ENCODE peak calls at places on chromosomes 7 and 10, in seven cellular contexts. Q is sigmoid colon, U is stomach, B is transverse colon, O is upper lobe of left lung, H is HepG2, X is K562. G is an unnamed sample.

GRCh38 chr10:24483701-24484100 is 240.0 kb downstream of the ARHGAP21 start:
- DNase-seq in Q (no peak), U (peak; percentile 81), B (peak; percentile 81), O (no peak), H (no peak), X (no peak), G (peak; percentile 73)

GRCh38 chr7:114986805-114987204 is 64.9 kb downstream of the MDFIC start:
- DNase-seq in Q (no peak), U (no peak), B (no peak), O (no peak), H (no peak), X (no peak), G (no peak)

GRCh38 chr10:92074126-92074887 is 150.7 kb downstream of the BTAF1 start:
- DNase-seq in Q (no peak), U (no peak), B (no peak), O (no peak), H (no peak), X (peak; percentile 10), G (no peak)

GRCh38 chr7:47089068-47089417 is 492.9 kb downstream of the TNS3 start:
- DNase-seq in Q (no peak), U (no peak), B (no peak), O (no peak), H (no peak), X (no peak), G (no peak)

GRCh38 chr7:83677180-83677866 is 28.4 kb upstream of the SEMA3E start:
- DNase-seq in Q (no peak), U (peak; percentile 32), B (no peak), O (no peak), H (no peak), X (no peak), G (no peak)

GRCh38 chr7:80584778-80585177 is 53.7 kb upstream of the CD36 start:
- DNase-seq in Q (no peak), U (peak; percentile 57), B (no peak), O (no peak), H (peak; percentile 29), X (no peak), G (no peak)

GRCh38 chr7:35749548-35749947 is 51.3 kb upstream of the SEPTIN7 start:
- DNase-seq in Q (peak; percentile 78), U (no peak), B (no peak), O (no peak), H (no peak), X (no peak), G (no peak)

GRCh38 chr7:46311951-46312350 is 390.9 kb upstream of the IGFBP3 start:
- DNase-seq in Q (no peak), U (no peak), B (no peak), O (no peak), H (no peak), X (no peak), G (no peak)

GRCh38 chr7:143345428-143345900 is 17.0 kb downstream of the FAM131B start:
- DNase-seq in Q (no peak), U (peak; percentile 68), B (peak; percentile 70), O (peak; percentile 90), H (no peak), X (peak; percentile 81), G (no peak)

GRCh38 chr10:48885376-48885775 is 54.3 kb downstream of the LRRC18 start:
- DNase-seq in Q (no peak), U (no peak), B (no peak), O (no peak), H (peak; percentile 3), X (peak; percentile 49), G (no peak)

GRCh38 chr10:26407406-26407969 is 30.7 kb upstream of the APBB1IP start:
- DNase-seq in Q (no peak), U (no peak), B (no peak), O (no peak), H (peak; percentile 29), X (no peak), G (no peak)

GRCh38 chr7:150962743-150963399 is 15.2 kb downstream of the KCNH2 start:
- DNase-seq in Q (peak; percentile 85), U (peak; percentile 54), B (peak; percentile 60), O (peak; percentile 87), H (peak; percentile 18), X (peak; percentile 92), G (no peak)

GRCh38 chr10:43202224-43202656 is 64.0 kb downstream of the CSGALNACT2 start:
- DNase-seq in Q (peak; percentile 62), U (peak; percentile 26), B (peak; percentile 34), O (peak; percentile 86), H (no peak), X (peak; percentile 83), G (peak; percentile 64)

GRCh38 chr10:17088118-17088806 is 41.3 kb downstream of the CUBN start:
- DNase-seq in Q (no peak), U (no peak), B (no peak), O (no peak), H (peak; percentile 9), X (no peak), G (no peak)

GRCh38 chr7:68929712-68930395 is 668.4 kb upstream of the AUTS2 start:
- DNase-seq in Q (no peak), U (no peak), B (no peak), O (no peak), H (no peak), X (no peak), G (no peak)

GRCh38 chr10:90451283-90451682 is 406.6 kb downstream of the HTR7 start:
- DNase-seq in Q (no peak), U (no peak), B (no peak), O (no peak), H (no peak), X (no peak), G (no peak)

GRCh38 chr7:110534241-110534931 is 556.5 kb upstream of the LRRN3 start:
- DNase-seq in Q (no peak), U (no peak), B (no peak), O (no peak), H (peak; percentile 4), X (no peak), G (no peak)

GRCh38 chr10:15884447-15884846 is 24.1 kb upstream of the MINDY3 start:
- DNase-seq in Q (no peak), U (no peak), B (no peak), O (no peak), H (no peak), X (no peak), G (no peak)

GRCh38 chr7:128831994-128832879 is 2.0 kb downstream of the FLNC start:
- DNase-seq in Q (peak; percentile 84), U (no peak), B (no peak), O (peak; percentile 49), H (no peak), X (peak; percentile 95), G (no peak)

GRCh38 chr10:70617798-70618568 is 15.4 kb upstream of the PRF1 start:
- DNase-seq in Q (no peak), U (no peak), B (no peak), O (no peak), H (no peak), X (no peak), G (no peak)

DNA sequence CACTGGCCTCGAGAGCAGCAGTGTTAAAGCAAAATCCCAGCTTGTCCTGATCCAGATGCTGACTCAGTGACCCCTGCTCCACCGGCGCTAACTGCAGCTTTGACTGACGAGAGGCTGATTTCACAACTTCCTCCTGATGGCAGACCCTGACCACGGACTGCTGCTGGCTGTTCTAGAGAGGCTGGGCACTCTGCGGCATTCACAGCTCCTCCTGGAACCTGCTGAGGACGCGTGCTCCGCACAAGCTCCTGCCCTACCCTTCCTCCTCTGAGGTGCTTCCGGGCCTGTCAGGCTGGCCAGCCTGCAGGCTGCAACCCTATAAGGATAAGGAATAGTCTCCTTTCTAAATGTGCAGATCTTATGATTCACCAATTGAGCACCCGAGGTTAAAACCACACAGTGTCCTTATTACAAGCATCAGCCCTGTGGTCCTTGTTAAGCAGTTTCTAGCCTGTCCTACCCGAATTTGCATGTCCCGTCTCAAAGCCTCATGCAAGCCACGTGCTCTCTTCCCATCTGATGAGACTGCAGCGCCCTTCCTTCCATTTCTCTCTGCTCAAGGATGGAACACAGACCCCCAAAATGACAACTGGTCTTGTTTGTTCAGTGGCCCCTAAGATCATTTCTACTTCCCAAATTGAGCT is 35.5 kb upstream of the NCAPG2 start:
- DNase-seq in Q (peak; percentile 78), U (peak; percentile 27), B (peak; percentile 17), O (no peak), H (no peak), X (peak; percentile 48), G (no peak)
- TF ChIP-seq POLR2AphosphoS5 in Q (peak; percentile 81), U (no peak), B (no peak), O (peak; percentile 70), H (no peak), X (no peak), G (no peak)

GRCh38 chr7:43511769-43512515 is 71.0 kb upstream of the STK17A start:
- DNase-seq in Q (no peak), U (no peak), B (no peak), O (no peak), H (no peak), X (peak; percentile 31), G (no peak)

GRCh38 chr7:43513236-43513635 is 69.7 kb upstream of the STK17A start:
- DNase-seq in Q (no peak), U (no peak), B (no peak), O (no peak), H (no peak), X (no peak), G (no peak)

GRCh38 chr7:43517464-43517863 is 65.4 kb upstream of the STK17A start:
- DNase-seq in Q (no peak), U (no peak), B (no peak), O (no peak), H (no peak), X (no peak), G (no peak)

GRCh38 chr7:43520201-43520600 is 62.7 kb upstream of the STK17A start:
- DNase-seq in Q (no peak), U (no peak), B (no peak), O (no peak), H (no peak), X (no peak), G (no peak)

DNA sequence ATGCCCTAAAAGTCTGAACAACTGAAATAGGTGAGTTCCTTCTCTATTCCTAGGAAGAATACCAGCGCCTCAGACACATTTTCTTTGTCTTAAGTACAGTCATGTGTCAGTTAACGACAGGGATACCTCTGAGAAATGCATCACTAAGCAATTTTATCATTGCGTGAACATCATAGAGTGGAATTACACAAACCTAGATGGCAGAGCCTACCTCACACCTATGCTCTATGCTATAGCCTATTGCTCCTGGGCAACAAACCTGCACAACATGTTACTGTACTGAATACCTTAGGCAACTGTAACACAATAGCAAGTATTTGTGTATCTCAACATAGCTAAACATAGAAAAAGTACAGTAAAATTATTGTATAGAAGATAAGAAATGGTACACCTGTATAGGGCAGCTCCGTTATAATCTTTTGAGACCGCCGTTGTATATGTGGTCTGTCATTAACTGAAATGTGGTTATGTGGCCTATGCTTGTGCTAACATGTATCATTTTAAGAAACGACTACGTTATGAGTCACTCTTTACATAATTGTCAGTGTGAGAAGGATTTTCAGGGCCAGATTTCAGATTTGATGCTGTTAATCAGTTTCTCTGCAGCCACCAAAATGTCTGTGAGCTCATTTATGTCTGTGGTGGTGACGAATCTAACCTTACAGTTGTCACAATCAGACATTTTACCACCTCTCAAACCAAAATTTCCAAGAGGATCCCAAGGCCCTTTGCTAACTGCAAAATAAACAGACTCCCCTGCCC is 66.1 kb upstream of the STK17A start:
- DNase-seq in Q (no peak), U (no peak), B (no peak), O (no peak), H (no peak), X (no peak), G (no peak)
- TF ChIP-seq EP300 in Q (no peak), U (no peak), B (no peak), O (no peak), H (no peak), X (no peak), G (no peak)

GRCh38 chr7:134780166-134780853 is 876 bp downstream of the CALD1 start:
- DNase-seq in Q (no peak), U (no peak), B (no peak), O (no peak), H (no peak), X (no peak), G (no peak)
- TF ChIP-seq POLR2AphosphoS5 in Q (no peak), U (no peak), B (no peak), O (no peak), H (no peak), X (no peak), G (no peak)

GRCh38 chr10:103445767-103446567 is 6.2 kb downstream of the CALHM2 start:
- DNase-seq in Q (peak; percentile 92), U (no peak), B (peak; percentile 31), O (no peak), H (no peak), X (no peak), G (no peak)
- TF ChIP-seq EP300 in Q (no peak), U (peak; percentile 16), B (no peak), O (no peak), H (no peak), X (no peak), G (no peak)

G was measured in suprapubic skin.